ENCODE peak calls at places on chromosomes 5 and 9, in six cellular contexts. L is dorsolateral prefrontal cortex; I is Right ventricle myocardium inferior; G is heart left ventricle; M is stimulated activated CD4-positive, alpha-beta T cell treated with anti-CD3 and anti-CD28 coated beads, Interleukin-2, amount 100 ng/mL, for 4 hours; Z is cardiac septum. O is an unnamed sample.

GRCh38 chr5:75512383-75513074 is 838 bp downstream of the POLK start:
- DNase-seq in G (no peak), L (no peak), I (no peak), Z (no peak), M (no peak), O (no peak)

GRCh38 chr5:137264573-137264972 is 234.6 kb downstream of the SPOCK1 start:
- DNase-seq in I (no peak), Z (no peak), G (no peak), M (no peak), L (no peak), O (no peak)

GRCh38 chr5:172688735-172689572 is 47.9 kb downstream of the NEURL1B start:
- DNase-seq in I (no peak), Z (no peak), G (peak; percentile 68), L (no peak), M (peak; percentile 31), O (no peak)

GRCh38 chr5:97135868-97136267 is 6.5 kb downstream of the LIX1 start:
- DNase-seq in Z (no peak), G (no peak), L (no peak), I (no peak), M (no peak), O (no peak)

GRCh38 chr5:34832568-34832967 is 6.4 kb upstream of the TTC23L start:
- DNase-seq in L (no peak), Z (no peak), M (no peak), I (no peak), G (no peak), O (no peak)

GRCh38 chr5:40071870-40072269 is 607.8 kb upstream of the PTGER4 start:
- DNase-seq in M (no peak), I (no peak), Z (no peak), L (no peak), G (no peak), O (no peak)

GRCh38 chr5:137142371-137143243 is 356.5 kb downstream of the SPOCK1 start:
- DNase-seq in L (no peak), I (no peak), G (peak; percentile 68), Z (no peak), M (no peak), O (no peak)

GRCh38 chr5:179414459-179415215 is 69.4 kb upstream of the ADAMTS2 start:
- DNase-seq in I (no peak), Z (peak; percentile 69), M (no peak), G (no peak), L (no peak), O (peak; percentile 45)

GRCh38 chr5:178338750-178339144 is 106.1 kb upstream of the PHYKPL start:
- DNase-seq in M (no peak), G (no peak), L (no peak), Z (peak; percentile 39), I (no peak), O (no peak)

GRCh38 chr5:139392678-139393496 is 2.0 kb downstream of the PROB1 start:
- DNase-seq in L (no peak), M (peak; percentile 60), G (peak; percentile 67), Z (peak; percentile 87), I (peak; percentile 87), O (no peak)

GRCh38 chr5:125868035-125868434 is 555.2 kb upstream of the GRAMD2B start:
- DNase-seq in M (no peak), G (no peak), Z (no peak), L (no peak), I (no peak), O (no peak)

GRCh38 chr5:75055727-75056144 is 3.4 kb upstream of the GCNT4 start:
- DNase-seq in L (no peak), I (no peak), M (no peak), G (no peak), Z (no peak), O (no peak)

GRCh38 chr5:93192107-93192506 is 388.9 kb downstream of the NR2F1-AS1 start:
- DNase-seq in G (no peak), I (no peak), Z (no peak), L (no peak), M (no peak), O (no peak)

GRCh38 chr5:36877667-36878420 is 1.3 kb downstream of the NIPBL start:
- DNase-seq in L (no peak), I (no peak), G (no peak), Z (no peak), M (no peak), O (no peak)

GRCh38 chr5:14587143-14587542 is 5.6 kb downstream of the OTULINL start:
- DNase-seq in G (peak; percentile 61), I (peak; percentile 84), L (no peak), M (no peak), Z (peak; percentile 82), O (no peak)

GRCh38 chr9:95090871-95091573 is 226.5 kb downstream of the FANCC start:
- DNase-seq in M (no peak), I (no peak), G (peak; percentile 47), L (no peak), Z (no peak), O (no peak)

GRCh38 chr5:42621242-42621641 is 135.4 kb upstream of the CCDC152 start:
- DNase-seq in I (no peak), M (no peak), Z (no peak), L (no peak), G (no peak), O (no peak)

GRCh38 chr5:118701796-118702195 is 286.6 kb downstream of the DTWD2 start:
- DNase-seq in Z (no peak), L (no peak), M (no peak), G (no peak), I (no peak), O (no peak)

GRCh38 chr5:138182808-138183207 is 3.9 kb downstream of the KIF20A start:
- DNase-seq in I (no peak), G (peak; percentile 28), M (no peak), L (no peak), Z (no peak), O (no peak)

GRCh38 chr5:62093981-62094380 is 212.0 kb upstream of the KIF2A start:
- DNase-seq in I (no peak), Z (no peak), G (no peak), M (no peak), L (peak; percentile 54), O (no peak)

GRCh38 chr9:2928386-2928785 is 84.5 kb upstream of the PUM3 start:
- DNase-seq in G (no peak), M (no peak), I (no peak), Z (no peak), L (no peak), O (no peak)

GRCh38 chr9:80885894-80886293 is 803.5 kb downstream of the TLE1 start:
- DNase-seq in I (no peak), M (no peak), G (peak; percentile 20), Z (no peak), L (no peak), O (no peak)

GRCh38 chr5:176648467-176649194 is 1.3 kb downstream of the TSPAN17 start:
- DNase-seq in G (no peak), M (no peak), L (no peak), Z (no peak), I (peak; percentile 70), O (no peak)

GRCh38 chr9:128293091-128293490 is 17.0 kb downstream of the SWI5 start:
- DNase-seq in L (no peak), M (no peak), Z (no peak), I (no peak), G (no peak), O (no peak)

GRCh38 chr5:65721050-65721774 is 697 bp downstream of the SGTB start:
- DNase-seq in L (peak; percentile 64), G (peak; percentile 66), M (no peak), Z (peak; percentile 76), I (peak; percentile 75), O (peak; percentile 80)

GRCh38 chr5:123914333-123914732 is 402.4 kb downstream of the CSNK1G3 start:
- DNase-seq in I (no peak), Z (no peak), L (no peak), G (no peak), M (no peak), O (no peak)

GRCh38 chr5:129074903-129075302 is 19.6 kb upstream of the ISOC1 start:
- DNase-seq in G (no peak), I (no peak), M (no peak), L (no peak), Z (no peak), O (no peak)

GRCh38 chr5:177006265-177006972 is at the start of gene UIMC1:
- DNase-seq in G (peak; percentile 94), I (peak; percentile 96), Z (peak; percentile 96), L (peak; percentile 85), M (peak; percentile 88), O (peak; percentile 90)

GRCh38 chr9:128607642-128608350 is 48.9 kb downstream of the DYNC2I2 start:
- DNase-seq in Z (peak; percentile 82), I (peak; percentile 80), L (peak; percentile 84), M (no peak), G (peak; percentile 87), O (peak; percentile 91)

GRCh38 chr5:170791325-170791954 is 7.9 kb downstream of the GABRP start:
- DNase-seq in L (no peak), M (no peak), G (peak; percentile 76), I (no peak), Z (peak; percentile 84), O (no peak)